ENCODE peak calls at places on chromosome 4, in four cellular contexts. One of them, this sample, is unnamed.

GRCh38 chr4:156503119-156503518 is 468.5 kb downstream of the PDGFC start:
- DNase-seq in sigmoid colon: no peak
- DNase-seq in heart left ventricle: no peak
- DNase-seq in ascending aorta: no peak
- DNase-seq in this sample: no peak

GRCh38 chr4:77819409-77819835 is 254 bp upstream of the CNOT6L start:
- DNase-seq in sigmoid colon: no peak
- DNase-seq in heart left ventricle: peak
- DNase-seq in ascending aorta: no peak
- DNase-seq in this sample: peak

GRCh38 chr4:77564231-77564630 is 41.4 kb upstream of the CXCL13 start:
- DNase-seq in sigmoid colon: peak
- DNase-seq in heart left ventricle: no peak
- DNase-seq in ascending aorta: no peak
- DNase-seq in this sample: no peak

GRCh38 chr4:11232004-11232403 is 196.7 kb downstream of the HS3ST1 start:
- DNase-seq in sigmoid colon: no peak
- DNase-seq in heart left ventricle: no peak
- DNase-seq in ascending aorta: no peak
- DNase-seq in this sample: no peak

GRCh38 chr4:141011799-141012377 is 121.4 kb downstream of the RNF150 start:
- DNase-seq in sigmoid colon: peak
- DNase-seq in heart left ventricle: no peak
- DNase-seq in ascending aorta: no peak
- DNase-seq in this sample: no peak

GRCh38 chr4:30860983-30861382 is 140.8 kb downstream of the PCDH7 start:
- DNase-seq in sigmoid colon: no peak
- DNase-seq in heart left ventricle: no peak
- DNase-seq in ascending aorta: no peak
- DNase-seq in this sample: no peak

GRCh38 chr4:142708231-142708630 is 137.9 kb downstream of the INPP4B start:
- DNase-seq in sigmoid colon: no peak
- DNase-seq in heart left ventricle: no peak
- DNase-seq in ascending aorta: no peak
- DNase-seq in this sample: no peak

GRCh38 chr4:78310732-78311100 is 240.9 kb upstream of the ANXA3 start:
- DNase-seq in sigmoid colon: no peak
- DNase-seq in heart left ventricle: no peak
- DNase-seq in ascending aorta: no peak
- DNase-seq in this sample: no peak

GRCh38 chr4:33959519-33959918 is 2284.8 kb downstream of the ARAP2 start:
- DNase-seq in sigmoid colon: no peak
- DNase-seq in heart left ventricle: no peak
- DNase-seq in ascending aorta: no peak
- DNase-seq in this sample: no peak

DNA sequence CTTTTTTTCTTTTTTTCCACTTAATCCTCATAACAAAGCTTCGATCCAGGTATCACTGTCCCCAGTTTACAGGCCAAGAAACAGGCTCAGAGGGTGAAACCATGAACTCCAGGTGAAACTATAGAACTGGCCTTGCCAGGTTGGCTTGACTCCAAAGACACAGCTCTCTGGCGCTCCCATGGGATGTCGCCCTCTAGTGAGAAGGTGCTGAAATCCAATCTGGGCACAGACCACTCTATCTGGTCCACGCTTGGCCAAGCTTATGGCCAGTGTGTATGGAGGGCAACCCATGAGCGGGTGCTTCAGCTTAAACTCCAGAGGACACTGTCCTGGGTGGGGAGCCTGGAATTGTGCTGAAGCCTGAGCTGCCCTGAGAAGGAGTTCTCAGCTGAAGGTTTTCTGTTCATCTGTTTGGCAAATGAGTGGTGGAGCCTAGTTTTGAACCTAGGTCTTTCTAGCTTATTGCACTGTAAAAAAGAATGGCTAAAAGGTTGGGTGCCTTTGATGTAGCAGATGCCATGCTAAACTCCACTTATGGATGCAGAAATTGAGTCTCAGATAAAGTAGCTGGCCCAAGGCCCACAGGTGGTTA is 70.5 kb downstream of the SEL1L3 start:
- DNase-seq in sigmoid colon: no peak
- DNase-seq in heart left ventricle: no peak
- DNase-seq in ascending aorta: no peak
- DNase-seq in this sample: no peak
- TF ChIP-seq CTCF in sigmoid colon: no peak
- TF ChIP-seq CTCF in heart left ventricle: no peak
- TF ChIP-seq CTCF in ascending aorta: no peak
- TF ChIP-seq CTCF in this sample: no peak

DNA sequence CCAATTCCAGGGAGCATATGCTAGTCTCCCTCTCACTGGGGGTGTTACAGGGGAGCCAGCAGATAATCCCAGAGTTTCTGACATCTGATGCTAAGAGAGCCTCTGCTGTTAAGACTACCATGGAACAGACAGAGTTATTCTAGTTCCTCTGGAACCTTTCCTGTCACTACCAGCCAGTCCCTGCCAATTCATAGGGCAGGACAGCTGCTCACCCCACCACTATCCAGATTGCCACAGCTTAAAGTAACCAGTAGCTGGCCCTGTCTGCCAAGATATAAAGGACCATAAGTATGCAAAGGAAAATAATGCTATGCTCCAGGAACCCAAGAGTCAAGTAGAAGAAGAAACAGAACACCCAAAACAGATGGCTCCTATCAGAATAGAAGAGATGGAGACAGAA is 293.6 kb downstream of the IQCM start:
- DNase-seq in sigmoid colon: no peak
- DNase-seq in heart left ventricle: no peak
- DNase-seq in ascending aorta: no peak
- DNase-seq in this sample: no peak
- H3K27ac ChIP-seq in sigmoid colon: no peak
- H3K27ac ChIP-seq in heart left ventricle: no peak
- H3K27ac ChIP-seq in ascending aorta: no peak
- H3K27ac ChIP-seq in this sample: no peak

DNA sequence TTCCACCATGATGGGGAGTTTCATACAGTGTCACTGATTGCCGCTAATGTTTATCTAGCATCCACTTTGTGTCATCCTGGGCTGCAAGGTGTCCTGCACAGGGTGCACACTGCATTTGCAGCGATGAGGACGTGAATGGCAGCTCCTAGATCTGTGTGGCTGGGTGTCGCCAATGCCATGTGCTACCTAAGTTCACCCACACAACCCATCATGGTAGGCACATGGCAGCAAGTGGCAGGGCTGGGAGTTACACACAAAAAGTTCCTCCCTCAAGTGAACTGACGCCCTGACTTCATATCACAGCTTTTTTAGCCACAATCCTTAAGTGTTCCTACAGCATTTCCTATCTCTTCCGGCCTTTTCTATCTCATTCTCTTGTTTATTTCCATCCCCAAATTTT is 45.9 kb upstream of the SPRY1 start:
- DNase-seq in sigmoid colon: no peak
- DNase-seq in heart left ventricle: no peak
- DNase-seq in ascending aorta: no peak
- DNase-seq in this sample: no peak
- TF ChIP-seq CTCF in sigmoid colon: no peak
- TF ChIP-seq CTCF in heart left ventricle: no peak
- TF ChIP-seq CTCF in ascending aorta: no peak
- TF ChIP-seq CTCF in this sample: no peak

DNA sequence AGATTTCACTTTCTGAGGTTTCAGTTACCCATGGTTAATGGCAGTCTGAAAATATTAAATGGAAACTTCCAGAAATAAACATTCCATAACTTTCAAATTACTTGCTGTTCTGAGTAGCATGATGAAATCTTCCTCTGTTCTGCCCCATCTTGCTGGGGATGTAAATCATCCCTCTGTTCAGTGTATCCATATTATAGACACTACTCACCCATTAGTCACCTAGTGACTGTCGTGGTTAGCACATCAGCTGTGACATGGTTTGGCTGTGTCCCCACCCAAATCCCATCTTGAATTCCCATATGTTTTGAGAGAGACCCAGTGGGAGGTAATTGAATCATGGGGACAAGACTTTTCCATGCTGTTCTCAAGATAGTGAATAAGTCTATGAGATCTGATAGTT is 125.5 kb upstream of the GIMD1 start:
- DNase-seq in sigmoid colon: no peak
- DNase-seq in heart left ventricle: no peak
- DNase-seq in ascending aorta: no peak
- DNase-seq in this sample: no peak
- H3K27ac ChIP-seq in sigmoid colon: no peak
- H3K27ac ChIP-seq in heart left ventricle: no peak
- H3K27ac ChIP-seq in ascending aorta: no peak
- H3K27ac ChIP-seq in this sample: no peak

GRCh38 chr4:87216469-87216868 is 3.9 kb downstream of the KLHL8 start:
- DNase-seq in sigmoid colon: no peak
- DNase-seq in heart left ventricle: no peak
- DNase-seq in ascending aorta: no peak
- DNase-seq in this sample: no peak
- TF ChIP-seq CTCF in sigmoid colon: no peak
- TF ChIP-seq CTCF in heart left ventricle: no peak
- TF ChIP-seq CTCF in ascending aorta: no peak
- TF ChIP-seq CTCF in this sample: no peak

GRCh38 chr4:37652747-37653527 is 33.2 kb downstream of the RELL1 start:
- DNase-seq in sigmoid colon: no peak
- DNase-seq in heart left ventricle: no peak
- DNase-seq in ascending aorta: no peak
- DNase-seq in this sample: no peak
- H3K27ac ChIP-seq in sigmoid colon: no peak
- H3K27ac ChIP-seq in heart left ventricle: no peak
- H3K27ac ChIP-seq in ascending aorta: no peak
- H3K27ac ChIP-seq in this sample: no peak

DNA sequence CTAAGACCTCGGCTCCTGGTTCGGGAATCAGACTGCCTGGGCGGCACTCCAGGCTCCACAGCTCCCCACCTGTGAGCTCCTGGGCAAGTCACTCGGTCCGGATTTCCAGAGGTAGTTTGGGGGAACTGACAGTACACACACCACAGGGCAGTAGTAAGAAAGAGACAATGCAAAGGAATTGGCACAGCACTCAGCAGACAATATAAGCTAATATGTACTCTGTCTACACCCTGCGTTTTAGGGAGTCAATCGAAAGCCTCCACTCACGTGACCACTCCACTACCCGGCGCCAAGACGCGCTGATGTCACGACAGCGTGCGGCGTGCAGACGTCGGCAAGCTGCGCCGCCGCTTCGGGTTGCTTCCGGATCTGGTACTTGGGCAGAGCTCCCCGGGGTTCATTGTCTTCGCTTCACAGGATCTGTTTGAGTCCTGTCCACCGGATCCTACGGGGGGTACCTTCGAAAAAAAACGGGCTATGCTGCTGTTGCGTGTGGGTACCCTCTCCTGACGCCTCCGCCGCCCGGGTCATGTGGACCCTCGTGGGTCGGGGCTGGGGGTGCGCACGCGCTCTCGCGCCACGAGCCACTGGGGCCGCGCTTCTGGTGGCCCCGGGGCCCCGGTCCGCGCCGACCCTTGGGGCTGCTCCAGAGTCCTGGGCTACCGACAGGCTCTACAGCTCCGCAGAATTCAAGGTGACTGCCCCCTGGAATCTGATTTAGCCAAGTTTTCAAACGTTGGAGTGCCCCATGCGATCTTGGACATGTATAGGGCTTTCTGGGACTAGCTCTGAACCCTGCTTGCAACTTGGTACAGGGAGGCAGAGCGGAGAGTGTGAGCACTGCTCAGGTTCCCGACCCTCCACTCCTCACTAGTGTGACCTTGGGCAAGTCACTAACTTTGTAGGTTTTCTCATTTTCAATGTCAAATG is at the start of gene GUF1:
- DNase-seq in sigmoid colon: peak
- DNase-seq in heart left ventricle: peak
- DNase-seq in ascending aorta: peak
- DNase-seq in this sample: peak
- TF ChIP-seq CTCF in sigmoid colon: no peak
- TF ChIP-seq CTCF in heart left ventricle: no peak
- TF ChIP-seq CTCF in ascending aorta: no peak
- TF ChIP-seq CTCF in this sample: no peak

DNA sequence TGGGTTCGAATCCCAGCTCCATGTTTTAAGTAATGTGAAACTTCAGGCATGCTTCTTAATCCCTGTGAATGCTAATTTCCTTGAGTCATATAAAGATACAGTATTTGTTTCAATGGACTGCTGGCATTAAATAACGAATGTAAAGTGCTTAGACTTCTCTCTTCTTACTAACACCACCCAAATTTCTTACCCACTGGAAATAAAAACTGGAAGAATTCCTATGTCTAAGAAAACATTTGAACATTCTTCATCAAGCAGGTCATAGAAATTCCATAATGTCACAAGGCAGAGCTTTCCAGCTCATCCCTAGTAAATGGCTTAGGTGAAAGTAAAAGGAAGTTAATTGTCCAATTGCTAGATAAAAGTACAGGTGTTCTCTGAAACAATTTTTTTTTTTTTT is 172.6 kb downstream of the ANK2 start:
- DNase-seq in sigmoid colon: no peak
- DNase-seq in heart left ventricle: no peak
- DNase-seq in ascending aorta: no peak
- DNase-seq in this sample: no peak
- H3K27ac ChIP-seq in sigmoid colon: no peak
- H3K27ac ChIP-seq in heart left ventricle: no peak
- H3K27ac ChIP-seq in ascending aorta: no peak
- H3K27ac ChIP-seq in this sample: no peak

This sample was measured in coronary artery.